ENCODE peak calls at places on chromosomes 4 and X, in four cellular contexts. Q, L, U and I are unnamed samples.

GRCh38 chrX:73562458-73562857 is 539 bp upstream of the CHIC1 start:
- DNase-seq in U (no peak), Q (peak), L (no peak), I (no peak)

GRCh38 chr4:74715731-74716435 is 78.4 kb downstream of the BTC start:
- DNase-seq in L (no peak), Q (no peak), U (no peak), I (no peak)

GRCh38 chr4:91830681-91831395 is 472.9 kb upstream of the GRID2 start:
- DNase-seq in U (no peak), Q (no peak), L (no peak), I (no peak)

GRCh38 chr4:139184129-139184528 is 7.1 kb upstream of the ELF2 start:
- DNase-seq in U (no peak), Q (no peak), L (no peak), I (peak)

GRCh38 chr4:2333356-2333841 is 71.5 kb upstream of the MXD4 start:
- DNase-seq in L (no peak), U (peak), Q (peak), I (peak)

GRCh38 chrX:69538321-69538876 is 34.3 kb downstream of the NALF2 start:
- DNase-seq in U (peak), L (peak), Q (no peak), I (peak)

GRCh38 chrX:53714580-53715335 is 28.2 kb upstream of the HUWE1 start:
- DNase-seq in U (no peak), Q (peak), L (peak), I (peak)

GRCh38 chr4:139593091-139593564 is 37.1 kb upstream of the SETD7 start:
- DNase-seq in L (no peak), U (no peak), Q (no peak), I (no peak)

GRCh38 chr4:140754918-140755810 is 1.0 kb downstream of the TBC1D9 start:
- DNase-seq in U (no peak), L (no peak), Q (no peak), I (no peak)

GRCh38 chr4:48259748-48260147 is 9.9 kb downstream of the TEC start:
- DNase-seq in Q (no peak), U (no peak), L (no peak), I (no peak)

GRCh38 chrX:96843566-96843965 is 40.1 kb upstream of the RPA4 start:
- DNase-seq in L (peak), Q (no peak), U (no peak), I (no peak)

GRCh38 chr4:25437951-25438350 is 60.9 kb downstream of the ANAPC4 start:
- DNase-seq in Q (no peak), U (no peak), L (no peak), I (no peak)

GRCh38 chr4:37812713-37813112 is 13.8 kb upstream of the PGM2 start:
- DNase-seq in U (no peak), L (no peak), Q (no peak), I (no peak)

GRCh38 chr4:76515975-76516853 is 81.2 kb downstream of the SHROOM3 start:
- DNase-seq in L (no peak), U (no peak), Q (peak), I (peak)

GRCh38 chr4:6962211-6963041 is 52.8 kb downstream of the TBC1D14 start:
- DNase-seq in Q (no peak), U (peak), L (no peak), I (peak)

GRCh38 chr4:77169496-77169895 is 12.5 kb downstream of the CCNG2 start:
- DNase-seq in Q (no peak), L (no peak), U (no peak), I (no peak)

GRCh38 chrX:10174810-10175209 is 18.0 kb downstream of the CLCN4 start:
- DNase-seq in U (no peak), L (no peak), Q (no peak), I (no peak)

GRCh38 chrX:10174051-10174450 is 17.3 kb downstream of the CLCN4 start:
- DNase-seq in L (no peak), Q (no peak), U (no peak), I (no peak)

GRCh38 chrX:10173331-10173900 is 16.6 kb downstream of the CLCN4 start:
- DNase-seq in L (peak), U (no peak), Q (no peak), I (no peak)

GRCh38 chrX:10171291-10171690 is 14.5 kb downstream of the CLCN4 start:
- DNase-seq in U (no peak), L (no peak), Q (no peak), I (no peak)

GRCh38 chrX:10172867-10173266 is 16.1 kb downstream of the CLCN4 start:
- DNase-seq in Q (no peak), L (peak), U (no peak), I (no peak)
- TF ChIP-seq CTCF in Q (no peak), L (no peak), U (no peak), I (no peak)

GRCh38 chrX:49840679-49841078 is 11.6 kb downstream of the PAGE4 start:
- DNase-seq in Q (peak), L (peak), U (no peak), I (peak)
- TF ChIP-seq CTCF in Q (peak), L (no peak), U (no peak), I (peak)

DNA sequence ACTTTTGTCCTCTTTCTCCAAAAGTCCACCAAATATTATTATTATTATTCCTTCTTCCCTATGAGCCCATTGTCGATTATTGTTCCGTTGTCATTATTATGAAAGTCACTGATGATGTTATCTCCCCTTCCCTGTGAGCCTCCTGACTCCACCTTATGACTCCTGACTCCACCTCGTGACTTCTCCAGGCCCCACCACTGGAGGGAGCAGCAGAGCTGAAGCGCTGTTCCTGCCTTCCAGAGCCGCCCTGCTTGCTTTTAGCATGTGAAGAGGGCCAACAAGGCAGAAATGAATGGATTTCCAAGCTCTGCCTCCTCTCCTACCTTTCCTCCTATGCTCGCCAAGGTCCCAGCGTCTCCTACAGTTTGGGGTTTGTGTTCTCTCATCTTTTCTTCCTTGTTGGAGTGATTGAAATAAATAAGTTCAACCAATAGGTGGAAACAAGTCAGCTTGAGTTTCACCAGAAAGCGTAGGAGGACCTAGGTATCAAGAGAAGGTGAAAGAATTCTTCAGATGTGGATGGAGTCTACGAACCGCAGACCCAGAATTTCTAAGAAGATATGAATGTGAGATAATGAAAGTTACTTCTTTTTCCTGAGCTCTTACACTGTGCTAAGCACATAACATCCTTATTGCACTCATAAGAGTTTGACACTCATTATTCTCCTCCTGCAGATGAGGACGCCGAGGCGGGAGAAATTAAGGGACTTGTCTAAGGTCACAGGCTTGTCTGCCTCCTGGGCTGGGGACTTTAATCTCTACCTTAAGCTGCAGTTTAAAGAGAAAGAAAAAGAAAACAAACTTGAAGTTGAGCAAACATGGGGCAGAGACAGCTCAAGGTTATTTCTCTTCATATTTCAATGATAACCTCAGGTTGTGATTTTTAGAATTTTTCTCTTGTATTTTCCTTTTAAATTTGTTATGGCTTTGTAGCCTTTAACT is 26.1 kb downstream of the IGSF1 start:
- DNase-seq in Q (no peak), L (peak), U (no peak), I (no peak)
- TF ChIP-seq CTCF in Q (peak), L (peak), U (no peak), I (peak)

GRCh38 chr4:41963105-41963504 is 18.5 kb upstream of the DCAF4L1 start:
- DNase-seq in L (no peak), Q (no peak), U (no peak), I (no peak)

GRCh38 chr4:41964401-41964800 is 17.2 kb upstream of the DCAF4L1 start:
- DNase-seq in L (no peak), U (no peak), Q (no peak), I (no peak)

GRCh38 chr4:41969666-41970065 is 11.9 kb upstream of the DCAF4L1 start:
- DNase-seq in Q (no peak), L (no peak), U (no peak), I (no peak)

DNA sequence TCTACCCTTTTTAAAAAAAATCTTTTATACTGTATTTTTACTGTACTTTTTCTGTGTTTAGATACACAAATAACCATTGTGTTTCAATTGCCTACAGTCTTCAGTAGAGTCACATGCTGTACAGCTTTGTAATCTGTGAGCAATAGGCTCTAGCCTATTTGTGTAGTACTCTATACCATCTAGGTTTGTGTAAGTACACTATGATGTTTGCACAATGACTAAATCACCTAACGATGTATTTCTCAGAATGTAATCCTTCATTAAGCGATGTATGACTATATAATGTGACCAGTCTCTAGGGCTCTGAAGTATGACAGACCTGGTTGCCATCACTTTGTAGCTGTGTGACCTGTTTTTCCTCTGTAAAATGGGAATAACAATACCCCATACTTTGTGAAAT is 14.2 kb upstream of the DCAF4L1 start:
- DNase-seq in L (no peak), U (no peak), Q (no peak), I (no peak)
- TF ChIP-seq CTCF in L (no peak), U (no peak), Q (no peak), I (no peak)

GRCh38 chr4:169270810-169271691 is at the start of gene SH3RF1:
- DNase-seq in L (peak), U (peak), Q (no peak), I (peak)
- TF ChIP-seq CTCF in L (peak), U (peak), Q (peak), I (peak)

GRCh38 chr4:42655921-42656735 is 777 bp downstream of the ATP8A1 start:
- DNase-seq in U (peak), L (peak), Q (no peak), I (peak)

GRCh38 chr4:42654606-42655005 is 2.3 kb downstream of the ATP8A1 start:
- DNase-seq in Q (no peak), L (no peak), U (no peak), I (no peak)

GRCh38 chr4:42656736-42656985 is 244 bp downstream of the ATP8A1 start:
- DNase-seq in U (no peak), L (no peak), Q (no peak), I (no peak)

GRCh38 chr4:42655248-42655647 is 1.7 kb downstream of the ATP8A1 start:
- DNase-seq in Q (no peak), U (no peak), L (no peak), I (no peak)

DNA sequence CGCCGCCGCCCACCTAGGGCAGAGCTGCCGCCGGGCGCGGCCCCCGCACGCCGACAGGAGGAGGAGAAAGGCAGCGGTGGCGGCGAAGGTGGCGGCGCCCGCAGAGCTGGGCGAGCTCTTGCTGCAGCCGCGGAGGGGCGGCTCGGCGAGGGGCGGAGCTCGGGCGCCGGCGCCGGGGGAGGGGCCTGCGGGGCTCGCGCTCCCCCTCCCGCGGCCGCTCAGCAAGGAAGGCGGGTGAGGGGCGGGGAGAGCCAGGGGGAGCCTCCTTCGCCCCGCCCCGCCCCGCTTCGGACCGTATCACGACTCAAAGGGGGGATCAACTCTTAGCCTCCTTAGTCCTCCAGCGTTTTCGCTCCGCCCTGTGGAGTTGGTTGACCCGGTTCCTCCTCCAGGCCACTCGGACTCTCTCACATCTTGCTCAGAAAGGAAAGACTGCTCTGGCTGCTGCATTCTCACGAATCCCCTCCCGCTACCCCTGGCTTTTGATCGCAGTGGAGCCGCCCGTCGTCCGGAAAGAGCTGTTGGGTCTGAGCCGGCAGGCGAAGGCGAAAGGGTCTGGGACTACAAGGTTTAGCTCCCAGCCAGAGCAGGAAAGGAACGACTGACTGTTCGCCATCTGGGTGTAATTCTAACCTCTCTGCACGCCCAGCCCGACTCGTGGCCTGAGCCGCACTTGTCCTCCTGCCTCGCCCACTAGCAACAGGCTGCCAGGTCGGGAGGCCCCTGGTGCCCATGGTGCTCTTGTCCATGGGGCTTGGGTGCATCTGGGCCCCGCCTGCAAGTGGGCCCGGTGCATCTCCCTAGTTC is at the start of gene ATP8A1:
- DNase-seq in L (peak), U (peak), Q (no peak), I (peak)
- TF ChIP-seq CTCF in L (no peak), U (no peak), Q (no peak), I (no peak)